ENCODE peak calls at places on chromosome 2, in five cellular contexts. N is PC-9, A is GM23248, T is MM.1S, Q is fibroblast of lung. Z is an unnamed sample.

GRCh38 chr2:236309669-236310029 is 45.4 kb upstream of the ASB18 start:
- DNase-seq in T (peak), A (peak), N (peak), Q (no peak), Z (peak)

GRCh38 chr2:102141915-102142828 is at the start of gene IL1R1:
- DNase-seq in N (peak), T (no peak), A (peak), Q (peak), Z (peak)

GRCh38 chr2:83081835-83082522 is 1377.1 kb downstream of the SUCLG1 start:
- DNase-seq in N (no peak), T (no peak), A (peak), Q (peak), Z (peak)

GRCh38 chr2:32330136-32330535 is 26.7 kb upstream of the BIRC6 start:
- DNase-seq in Q (no peak), T (no peak), N (no peak), A (no peak), Z (peak)

GRCh38 chr2:237354930-237355329 is 59.0 kb downstream of the COL6A3 start:
- DNase-seq in A (peak), Q (peak), N (peak), T (no peak), Z (peak)

GRCh38 chr2:174524525-174524924 is 37.7 kb upstream of the GPR155 start:
- DNase-seq in Q (no peak), A (no peak), T (no peak), N (no peak), Z (no peak)

GRCh38 chr2:174792309-174793025 is 28.2 kb upstream of the CHRNA1 start:
- DNase-seq in A (no peak), N (no peak), Q (no peak), T (peak), Z (no peak)

GRCh38 chr2:184799386-184799785 is 201.1 kb downstream of the ZNF804A start:
- DNase-seq in T (no peak), N (no peak), Q (no peak), A (no peak), Z (no peak)

GRCh38 chr2:240129311-240129710 is 6.8 kb downstream of the COPS9 start:
- DNase-seq in N (no peak), A (no peak), T (no peak), Q (no peak), Z (no peak)

GRCh38 chr2:48673581-48673980 is 55.9 kb downstream of the GTF2A1L start:
- DNase-seq in Q (no peak), T (no peak), A (no peak), N (no peak), Z (no peak)

GRCh38 chr2:39484620-39485495 is 47.8 kb upstream of the MAP4K3 start:
- DNase-seq in T (no peak), N (no peak), A (no peak), Q (no peak), Z (no peak)

GRCh38 chr2:120949027-120949956 is 213.6 kb downstream of the GLI2 start:
- DNase-seq in N (peak), Q (no peak), A (peak), T (no peak), Z (no peak)

GRCh38 chr2:57696016-57696415 is 350.6 kb upstream of the VRK2 start:
- DNase-seq in Q (no peak), N (peak), A (peak), T (no peak), Z (no peak)

GRCh38 chr2:68127358-68128242 is 30.1 kb upstream of the PNO1 start:
- DNase-seq in Q (no peak), A (no peak), N (no peak), T (peak), Z (no peak)

GRCh38 chr2:54435827-54436226 is 20.3 kb upstream of the SPTBN1 start:
- DNase-seq in T (no peak), A (no peak), N (no peak), Q (no peak), Z (no peak)

GRCh38 chr2:46539327-46540276 is 60.2 kb downstream of the TMEM247 start:
- DNase-seq in T (no peak), Q (no peak), N (no peak), A (no peak), Z (no peak)

GRCh38 chr2:240303896-240304745 is 131.3 kb upstream of the GPC1 start:
- DNase-seq in A (no peak), Q (no peak), T (no peak), N (no peak), Z (no peak)

GRCh38 chr2:42906557-42907380 is 114.4 kb upstream of the HAAO start:
- DNase-seq in A (peak), N (peak), T (no peak), Q (peak), Z (peak)

GRCh38 chr2:166343467-166343866 is 32.3 kb downstream of the SCN9A start:
- DNase-seq in A (no peak), N (no peak), T (no peak), Q (no peak), Z (no peak)

GRCh38 chr2:175035806-175036205 is 30.6 kb upstream of the CHN1 start:
- DNase-seq in N (no peak), Q (no peak), A (no peak), T (no peak), Z (no peak)

GRCh38 chr2:190683802-190684201 is 34.9 kb downstream of the NAB1 start:
- DNase-seq in Q (peak), N (no peak), T (no peak), A (no peak), Z (no peak)

GRCh38 chr2:152222975-152223638 is 47.5 kb upstream of the STAM2 start:
- DNase-seq in T (no peak), A (peak), Q (peak), N (no peak), Z (peak)

GRCh38 chr2:189561371-189561948 is 19.1 kb downstream of the SLC40A1 start:
- DNase-seq in A (no peak), T (no peak), Q (peak), N (no peak), Z (no peak)

GRCh38 chr2:86577817-86578456 is 14.7 kb upstream of the CHMP3 start:
- DNase-seq in Q (no peak), T (no peak), A (no peak), N (no peak), Z (no peak)

GRCh38 chr2:18883626-18884456 is 294.5 kb upstream of the NT5C1B start:
- DNase-seq in Q (peak), N (peak), T (peak), A (peak), Z (no peak)

GRCh38 chr2:95007061-95007609 is 18.4 kb upstream of the MAL start:
- DNase-seq in N (no peak), T (no peak), Q (no peak), A (no peak), Z (no peak)

GRCh38 chr2:85134255-85135065 is 1.3 kb downstream of the TCF7L1 start:
- DNase-seq in Q (peak), T (no peak), N (no peak), A (peak), Z (peak)
- H3K4me2 ChIP-seq in Q (peak), T (no peak), N (no peak), A (peak), Z (peak)

DNA sequence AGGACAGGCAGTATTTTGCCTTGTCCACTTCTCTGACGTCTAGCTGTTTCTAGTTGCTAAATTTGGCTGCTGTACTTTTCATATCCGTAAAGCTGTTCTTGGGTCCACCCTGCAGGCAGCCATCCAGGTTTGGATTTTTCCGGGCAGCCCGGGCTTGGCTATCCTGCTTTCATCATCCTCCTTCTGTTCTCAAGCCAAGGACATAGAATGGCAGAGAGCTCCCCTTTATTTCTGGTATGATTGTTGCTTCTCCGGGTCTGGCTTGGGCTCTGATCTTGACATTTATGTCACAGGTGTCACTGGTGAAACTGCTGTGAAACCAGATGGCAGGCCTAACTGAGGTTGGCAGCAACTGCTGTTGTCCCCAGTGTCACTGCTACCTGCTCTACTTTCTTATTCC is 35.5 kb downstream of the SCN2A start:
- DNase-seq in Q (peak), N (no peak), A (peak), T (peak), Z (peak)
- H3K4me3 ChIP-seq in Q (no peak), N (no peak), A (no peak), T (peak), Z (no peak)

GRCh38 chr2:23469142-23469540 is 84.2 kb downstream of the KLHL29 start:
- DNase-seq in T (no peak), N (no peak), Q (no peak), A (no peak), Z (no peak)
- H3K4me2 ChIP-seq in T (no peak), N (no peak), Q (no peak), A (no peak), Z (no peak)

DNA sequence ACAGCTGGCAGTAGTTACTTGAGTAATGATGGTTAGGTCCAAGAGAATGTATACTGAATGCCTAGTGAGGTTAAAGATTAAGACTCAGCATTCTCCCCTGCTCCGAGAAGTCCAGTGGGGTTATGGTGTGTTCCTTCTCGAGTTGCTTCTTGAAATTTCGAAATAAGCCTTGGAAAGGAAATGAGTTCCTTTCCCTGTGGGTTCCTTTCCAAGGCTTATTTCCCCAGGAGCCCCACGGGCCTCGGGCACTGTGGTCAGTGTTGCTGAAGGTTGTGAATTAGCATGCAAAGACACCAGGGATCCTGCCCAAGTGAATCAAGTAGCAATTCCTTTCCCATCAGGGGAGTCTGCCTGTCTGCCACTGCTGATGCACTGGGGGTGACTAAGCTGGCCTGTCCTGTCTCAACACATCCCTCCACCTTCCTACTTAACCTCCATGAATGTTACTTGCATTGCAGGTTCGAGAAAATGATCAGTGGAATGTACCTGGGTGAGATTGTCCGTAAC is 53.6 kb downstream of the HK2 start:
- DNase-seq in A (peak), T (no peak), N (no peak), Q (peak), Z (peak)
- H3K4me3 ChIP-seq in A (no peak), T (no peak), N (no peak), Q (no peak), Z (no peak)